ENCODE peak calls at places on chromosome 11, in ten cellular contexts. A, P, V, E, B, C, I, J, Y and X are unnamed samples.

GRCh38 chr11:78161937-78162336 is 22.5 kb upstream of the ALG8 start:
- DNase-seq in A (peak; percentile 76), P (no peak), V (peak; percentile 62), E (no peak), B (no peak), C (no peak), I (no peak), J (peak; percentile 49), Y (no peak), X (no peak)

GRCh38 chr11:132655187-132655855 is 877.0 kb downstream of the OPCML start:
- DNase-seq in A (no peak), P (no peak), V (no peak), E (no peak), B (peak; percentile 16), C (no peak), I (no peak), J (no peak), Y (no peak), X (no peak)

GRCh38 chr11:128613300-128613995 is 26.1 kb upstream of the ETS1 start:
- DNase-seq in A (no peak), P (no peak), V (no peak), E (no peak), B (no peak), C (no peak), I (no peak), J (no peak), Y (no peak), X (no peak)

GRCh38 chr11:19952101-19952605 is 208.1 kb downstream of the DBX1 start:
- DNase-seq in A (no peak), P (no peak), V (no peak), E (no peak), B (no peak), C (no peak), I (no peak), J (no peak), Y (peak; percentile 32), X (no peak)

GRCh38 chr11:103541186-103541795 is 432.1 kb downstream of the DYNC2H1 start:
- DNase-seq in A (no peak), P (no peak), V (no peak), E (no peak), B (peak; percentile 31), C (no peak), I (no peak), J (no peak), Y (peak; percentile 11), X (no peak)

GRCh38 chr11:111730031-111730430 is 36.2 kb downstream of the PPP2R1B start:
- DNase-seq in A (no peak), P (peak; percentile 15), V (no peak), E (no peak), B (no peak), C (no peak), I (no peak), J (no peak), Y (no peak), X (no peak)

GRCh38 chr11:103673773-103674172 is 362.7 kb upstream of the DDI1 start:
- DNase-seq in A (no peak), P (no peak), V (no peak), E (no peak), B (no peak), C (no peak), I (no peak), J (no peak), Y (no peak), X (no peak)

GRCh38 chr11:105738972-105739574 is 129.2 kb downstream of the GRIA4 start:
- DNase-seq in A (no peak), P (no peak), V (no peak), E (no peak), B (no peak), C (no peak), I (no peak), J (no peak), Y (no peak), X (no peak)

GRCh38 chr11:125132586-125132985 is 21.2 kb upstream of the TMEM218 start:
- DNase-seq in A (no peak), P (no peak), V (no peak), E (no peak), B (no peak), C (no peak), I (no peak), J (no peak), Y (no peak), X (no peak)

GRCh38 chr11:29809121-29809520 is 207.7 kb downstream of the KCNA4 start:
- DNase-seq in A (no peak), P (no peak), V (no peak), E (no peak), B (no peak), C (no peak), I (no peak), J (no peak), Y (peak; percentile 19), X (no peak)

GRCh38 chr11:114478768-114479167 is 39.5 kb downstream of the REXO2 start:
- DNase-seq in A (no peak), P (no peak), V (no peak), E (no peak), B (no peak), C (no peak), I (no peak), J (no peak), Y (no peak), X (no peak)

GRCh38 chr11:16266021-16266420 is 90.3 kb downstream of the SOX6 start:
- DNase-seq in A (no peak), P (no peak), V (no peak), E (no peak), B (no peak), C (no peak), I (no peak), J (no peak), Y (no peak), X (no peak)

GRCh38 chr11:67429722-67430121 is 1.4 kb downstream of the RPS6KB2 start:
- DNase-seq in A (no peak), P (no peak), V (no peak), E (no peak), B (no peak), C (no peak), I (no peak), J (no peak), Y (no peak), X (no peak)

GRCh38 chr11:123150882-123151281 is 44.2 kb downstream of the CLMP start:
- DNase-seq in A (no peak), P (no peak), V (no peak), E (no peak), B (no peak), C (no peak), I (no peak), J (no peak), Y (no peak), X (no peak)

GRCh38 chr11:123152951-123153350 is 42.1 kb downstream of the CLMP start:
- DNase-seq in A (no peak), P (no peak), V (no peak), E (no peak), B (no peak), C (peak; percentile 14), I (no peak), J (no peak), Y (no peak), X (no peak)

GRCh38 chr11:123145661-123146060 is 49.4 kb downstream of the CLMP start:
- DNase-seq in A (no peak), P (no peak), V (no peak), E (no peak), B (peak; percentile 88), C (peak; percentile 92), I (no peak), J (no peak), Y (no peak), X (peak; percentile 26)

DNA sequence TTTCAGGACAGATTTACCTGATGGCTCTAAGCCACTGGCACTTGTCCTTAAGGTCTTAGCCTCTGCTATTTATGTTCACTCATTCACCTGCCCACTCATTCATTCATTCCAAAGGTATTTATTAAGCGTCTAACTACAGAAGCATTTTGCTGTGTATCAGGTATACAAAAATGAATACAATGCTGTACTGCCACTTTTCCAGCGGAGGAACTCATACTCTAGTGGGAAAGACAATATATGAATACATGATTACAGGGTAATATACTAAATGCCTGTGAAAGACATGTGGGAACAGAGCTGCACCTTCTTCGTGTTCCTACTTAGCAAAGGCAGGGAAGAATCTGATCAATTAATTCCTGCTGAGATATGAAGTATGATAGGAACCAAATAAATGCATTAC is 43.7 kb downstream of the CLMP start:
- DNase-seq in A (no peak), P (no peak), V (no peak), E (no peak), B (no peak), C (no peak), I (no peak), J (no peak), Y (no peak), X (no peak)
- H3K36me3 ChIP-seq in A (no peaks in the 10 kb centered on the region), P (no peaks in the 10 kb centered on the region), V (no peaks in the 10 kb centered on the region), E (peaks cover 8% of the 10 kb centered on the region), B (no peaks in the 10 kb centered on the region), C (no peaks in the 10 kb centered on the region), I (no peaks in the 10 kb centered on the region), J (no peaks in the 10 kb centered on the region), Y (no peaks in the 10 kb centered on the region), X (no peaks in the 10 kb centered on the region)

DNA sequence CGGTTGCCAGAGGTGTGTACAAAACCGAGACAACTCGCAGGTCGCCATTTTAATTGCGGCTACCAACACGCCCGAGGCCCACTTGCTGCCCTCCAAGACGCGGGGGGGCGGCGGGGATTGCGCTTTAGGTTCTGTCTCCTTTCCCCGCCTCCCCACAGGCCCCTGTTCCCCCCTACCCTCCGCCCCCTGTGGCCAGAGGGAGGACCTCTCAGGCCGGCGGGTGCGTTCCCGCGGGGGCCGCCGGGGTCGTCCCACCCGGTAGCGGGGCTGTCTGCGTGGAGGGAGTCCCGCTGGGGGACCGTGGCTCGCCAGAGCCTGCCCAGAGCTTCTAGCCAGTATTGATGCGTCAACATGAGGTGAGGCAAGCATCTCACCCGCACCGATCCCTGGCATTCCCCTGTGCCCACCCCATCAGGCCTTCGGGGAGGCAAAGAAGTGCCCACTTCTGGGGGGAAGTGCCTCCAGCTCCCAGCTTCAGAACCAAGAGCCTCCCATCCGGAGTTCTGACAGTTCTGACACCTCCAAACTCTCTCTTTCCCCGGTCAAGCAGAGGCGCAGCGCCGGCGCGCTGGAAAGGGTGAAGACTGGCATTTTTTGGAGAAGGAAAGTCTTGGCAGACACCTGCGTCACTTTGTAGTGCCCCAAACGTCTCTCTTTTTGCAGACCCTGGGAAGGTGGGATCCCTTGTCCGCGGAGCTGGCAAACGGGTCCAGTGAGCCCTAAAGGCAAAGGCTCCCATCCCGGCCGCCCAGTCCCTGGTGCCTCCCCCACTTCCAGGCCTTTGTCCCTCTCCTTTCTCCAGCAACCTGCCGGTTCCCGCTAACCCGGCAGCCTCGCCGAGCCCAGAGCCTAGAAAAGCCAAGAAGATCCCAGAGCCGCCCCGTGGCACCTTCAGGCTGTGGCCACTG is 3.1 kb upstream of the PAX6 start:
- DNase-seq in A (no peak), P (peak; percentile 48), V (no peak), E (no peak), B (no peak), C (no peak), I (no peak), J (no peak), Y (no peak), X (peak; percentile 76)
- H3K4me3 ChIP-seq in A (no peak overlapping the region), P (peak overlapping the region; percentile 71), V (peak overlapping the region; percentile 21), E (no peak overlapping the region), B (no peak overlapping the region), C (no peak overlapping the region), I (peak overlapping the region; percentile 73), J (peak overlapping the region; percentile 33), Y (no peak overlapping the region), X (peak overlapping the region; percentile 26)

GRCh38 chr11:65553301-65554001 is 4.7 kb downstream of the LTBP3 start:
- DNase-seq in A (no peak), P (no peak), V (no peak), E (no peak), B (no peak), C (peak; percentile 44), I (peak; percentile 69), J (no peak), Y (no peak), X (peak; percentile 89)
- H3K27me3 ChIP-seq in A (no peaks in the 10 kb centered on the region), P (no peaks in the 10 kb centered on the region), V (no peaks in the 10 kb centered on the region), E (no peaks in the 10 kb centered on the region), B (no peaks in the 10 kb centered on the region), C (no peaks in the 10 kb centered on the region), I (no peaks in the 10 kb centered on the region), J (no peaks in the 10 kb centered on the region), Y (no peaks in the 10 kb centered on the region), X (peaks cover 27% of the 10 kb centered on the region)

GRCh38 chr11:134662629-134663360 is 250.8 kb upstream of the B3GAT1 start:
- DNase-seq in A (no peak), P (no peak), V (no peak), E (no peak), B (no peak), C (no peak), I (no peak), J (no peak), Y (no peak), X (peak; percentile 14)
- H3K36me3 ChIP-seq in A (no peaks in the 10 kb centered on the region), P (no peaks in the 10 kb centered on the region), V (no peaks in the 10 kb centered on the region), E (no peaks in the 10 kb centered on the region), B (no peaks in the 10 kb centered on the region), C (no peaks in the 10 kb centered on the region), I (no peaks in the 10 kb centered on the region), J (no peaks in the 10 kb centered on the region), Y (no peaks in the 10 kb centered on the region), X (no peaks in the 10 kb centered on the region)